ENCODE peak calls at places on chromosomes 4 and X, in six cellular contexts. V, M, N, E, F and R are unnamed samples.

GRCh38 chrX:140050906-140051305 is 85.6 kb upstream of the CXorf66 start:
- DNase-seq in V (no peak), E (peak), F (peak), N (no peak), M (no peak), R (no peak)

GRCh38 chr4:41095973-41096372 is 118.4 kb downstream of the APBB2 start:
- DNase-seq in N (no peak), M (no peak), E (peak), V (no peak), F (peak), R (no peak)

GRCh38 chrX:40877869-40878268 is 142.5 kb upstream of the MED14 start:
- DNase-seq in V (no peak), N (no peak), E (peak), F (peak), M (no peak), R (no peak)

GRCh38 chr4:41307633-41308032 is 50.9 kb downstream of the UCHL1 start:
- DNase-seq in M (peak), V (no peak), E (peak), N (no peak), F (no peak), R (no peak)

GRCh38 chrX:16778545-16778944 is 7.7 kb upstream of the TXLNG start:
- DNase-seq in V (no peak), F (no peak), E (no peak), M (no peak), N (no peak), R (no peak)

GRCh38 chrX:37468111-37468739 is 103.2 kb upstream of the LANCL3 start:
- DNase-seq in F (no peak), N (no peak), M (no peak), V (no peak), E (no peak), R (no peak)

GRCh38 chr4:120139392-120139791 is 72.7 kb upstream of the MAD2L1 start:
- DNase-seq in M (no peak), N (no peak), F (peak), E (no peak), V (no peak), R (no peak)

GRCh38 chr4:76251448-76252270 is at the start of gene FAM47E:
- DNase-seq in E (peak), F (peak), V (peak), N (peak), M (peak), R (peak)

GRCh38 chr4:174037631-174038030 is 245.8 kb downstream of the FBXO8 start:
- DNase-seq in F (no peak), M (no peak), N (no peak), V (no peak), E (no peak), R (no peak)

GRCh38 chrX:113512700-113513395 is 672.2 kb upstream of the AMOT start:
- DNase-seq in E (no peak), V (no peak), F (peak), N (no peak), M (no peak), R (no peak)

GRCh38 chrX:133786382-133786781 is 199.0 kb downstream of the GPC3 start:
- DNase-seq in E (no peak), V (no peak), M (no peak), N (no peak), F (no peak), R (no peak)

DNA sequence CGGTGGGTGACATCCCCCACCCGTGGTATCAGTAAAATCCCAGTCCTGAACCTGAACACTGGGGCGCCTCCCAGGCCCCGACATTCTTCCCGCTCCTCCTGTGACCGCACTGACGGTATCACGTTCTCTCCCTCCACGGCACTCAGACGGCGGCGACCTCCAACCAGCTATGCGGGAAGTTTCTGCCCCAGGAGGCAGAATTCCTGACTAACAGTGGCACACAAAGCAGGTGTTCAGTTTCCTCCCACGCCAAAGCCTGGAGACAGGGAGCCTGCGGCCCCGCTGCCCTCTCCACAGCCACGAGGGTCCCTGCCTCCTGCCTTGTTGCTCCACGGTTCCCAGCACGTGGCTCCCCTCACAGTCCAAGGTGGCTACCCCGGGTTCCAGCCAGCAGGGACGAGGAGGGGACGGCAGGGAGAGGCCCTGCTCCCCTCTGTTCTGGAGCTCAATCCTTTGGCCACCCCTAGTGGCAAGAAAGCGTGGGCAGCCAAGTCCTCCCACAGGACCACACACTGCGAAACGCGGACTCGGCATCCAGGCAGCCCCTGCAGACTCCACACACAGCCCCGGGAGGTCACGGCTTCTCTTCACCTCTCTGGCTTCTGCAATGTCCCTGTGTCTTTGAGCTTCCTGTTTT is 15.2 kb downstream of the CTBP1 start:
- DNase-seq in E (no peak), N (no peak), M (no peak), V (no peak), F (no peak), R (no peak)
- TF ChIP-seq CTCF in E (no peak), N (no peak), M (no peak), V (peak), F (peak), R (no peak)

DNA sequence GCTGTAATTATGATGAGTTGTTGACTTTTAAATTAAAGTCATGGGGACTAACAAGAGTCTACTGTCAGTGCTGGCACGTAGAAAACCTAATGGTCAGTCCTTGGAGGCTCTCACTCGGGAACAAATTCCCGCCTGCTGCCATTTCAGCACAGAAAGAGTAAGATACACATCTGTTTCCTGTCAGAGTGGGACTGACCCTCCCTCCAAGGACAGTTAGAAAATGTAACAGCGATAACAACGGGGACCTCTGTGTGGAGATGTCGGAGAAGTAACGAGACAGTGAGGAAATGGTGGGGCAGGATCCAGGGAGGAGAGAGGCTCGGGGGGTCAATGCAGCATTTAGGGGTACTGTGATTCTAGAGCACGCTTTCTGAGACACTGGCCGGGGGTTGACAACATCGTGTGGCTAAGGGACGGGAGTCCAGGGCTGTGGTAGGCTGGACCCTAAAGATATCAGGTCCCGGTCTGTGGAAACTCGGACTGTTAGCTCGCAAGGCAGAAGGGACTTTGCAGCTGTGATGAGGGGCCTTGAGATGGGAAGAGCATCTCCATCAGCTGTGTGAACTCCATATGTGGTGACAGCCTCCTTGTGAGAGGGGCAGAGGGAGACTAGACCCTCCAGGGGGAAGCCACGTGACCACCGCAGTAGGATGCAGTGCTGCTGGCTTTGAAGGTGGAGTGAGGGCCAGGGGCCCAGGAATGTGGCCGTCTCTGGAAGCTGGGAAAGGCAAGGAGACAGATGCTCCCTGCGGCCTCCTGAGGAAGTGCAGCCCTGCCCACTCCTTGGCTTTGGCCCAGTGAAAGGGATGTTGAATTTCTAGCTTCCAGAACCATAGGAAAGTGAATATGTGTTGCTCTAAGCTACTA is 35.8 kb upstream of the SORCS2 start:
- DNase-seq in N (no peak), V (no peak), E (no peak), F (peak), M (peak), R (no peak)
- TF ChIP-seq CTCF in N (no peak), V (peak), E (no peak), F (peak), M (peak), R (no peak)

GRCh38 chrX:24294619-24295018 is 19.2 kb downstream of the SUPT20HL2 start:
- DNase-seq in N (no peak), M (peak), V (peak), E (peak), F (no peak), R (peak)
- TF ChIP-seq CTCF in N (no peak), M (no peak), V (peak), E (peak), F (no peak), R (no peak)

DNA sequence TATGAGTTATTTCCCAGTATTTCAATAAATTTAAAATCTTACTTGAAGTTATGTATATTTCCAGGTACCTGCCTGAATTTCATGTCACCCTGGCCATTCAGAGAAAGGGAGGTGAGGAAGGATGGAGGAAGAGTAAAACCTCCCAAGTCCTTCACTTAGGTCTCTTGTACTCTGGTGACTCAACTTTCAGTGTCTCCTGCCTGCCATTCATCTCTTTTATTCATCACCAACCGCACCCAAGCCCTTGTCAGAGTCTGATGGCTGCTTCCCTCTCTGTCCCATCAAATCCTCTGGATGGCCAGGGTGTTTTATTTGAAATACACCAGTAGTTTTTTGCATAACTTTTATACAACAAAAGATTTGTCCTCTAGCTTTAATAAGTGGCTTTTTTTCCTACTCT is 17.8 kb downstream of the TMPRSS11E start:
- DNase-seq in V (no peak), E (no peak), M (no peak), F (no peak), N (no peak), R (no peak)
- TF ChIP-seq CTCF in V (no peak), E (no peak), M (no peak), F (no peak), N (no peak), R (no peak)

DNA sequence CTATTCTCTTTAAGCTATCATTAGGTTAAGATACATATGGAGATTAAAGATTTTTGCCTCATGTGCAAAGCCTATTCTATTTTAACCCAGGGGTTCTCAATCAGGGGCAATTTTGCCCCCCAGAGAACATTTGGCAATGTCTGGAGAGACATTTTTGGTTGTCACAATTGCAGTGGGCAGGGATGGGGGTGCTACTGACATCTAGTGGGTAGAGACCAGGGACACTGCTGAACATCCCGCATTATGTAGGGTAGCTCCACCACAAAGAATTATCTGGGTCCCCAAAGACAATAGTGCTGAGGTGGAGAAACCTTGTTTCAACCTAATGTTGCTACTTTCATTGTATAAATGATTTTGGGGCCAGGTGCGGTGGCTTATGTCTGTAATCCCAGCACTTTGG is 13.2 kb upstream of the CA5B start:
- DNase-seq in M (no peak), V (no peak), F (no peak), N (no peak), E (no peak), R (no peak)
- TF ChIP-seq CTCF in M (no peak), V (peak), F (no peak), N (no peak), E (no peak), R (no peak)

GRCh38 chr4:149897784-149898183 is 82.1 kb upstream of the IQCM start:
- DNase-seq in M (no peak), V (no peak), E (peak), F (peak), N (peak), R (no peak)
- TF ChIP-seq CTCF in M (no peak), V (no peak), E (no peak), F (peak), N (no peak), R (peak)

GRCh38 chr4:186067757-186068385 is 1.1 kb upstream of the TLR3 start:
- DNase-seq in N (peak), V (peak), F (peak), M (peak), E (peak), R (peak)
- TF ChIP-seq CTCF in N (peak), V (peak), F (peak), M (no peak), E (peak), R (peak)